ENCODE peak calls at places on chromosomes 2 and 18, in nine cellular contexts. H, F, E, Z, A, R, K, S and X are unnamed samples.

GRCh38 chr2:179460530-179460929 is 195.9 kb upstream of the SESTD1 start:
- DNase-seq in Z (peak), K (no peak), S (no peak), R (peak), F (no peak), E (no peak), A (no peak), H (no peak), X (no peak)

GRCh38 chr2:149346272-149346671 is 15.9 kb downstream of the LYPD6 start:
- DNase-seq in K (no peak), S (no peak), E (no peak), R (no peak), A (no peak), Z (no peak), F (no peak), H (no peak), X (no peak)

GRCh38 chr2:241817126-241817820 is 8.3 kb downstream of the NEU4 start:
- DNase-seq in S (no peak), Z (no peak), A (peak), R (no peak), H (no peak), F (no peak), K (no peak), E (no peak), X (no peak)

GRCh38 chr2:69366-70344 is 23.4 kb upstream of the FAM110C start:
- DNase-seq in H (no peak), A (no peak), Z (no peak), S (no peak), E (no peak), K (peak), R (no peak), F (no peak), X (no peak)

GRCh38 chr2:217996345-217996744 is 6.5 kb downstream of the TNS1 start:
- DNase-seq in R (no peak), H (no peak), A (peak), E (no peak), F (no peak), S (no peak), K (no peak), Z (peak), X (peak)

GRCh38 chr2:218832520-218832919 is 917 bp upstream of the PRKAG3 start:
- DNase-seq in Z (no peak), F (no peak), R (no peak), E (no peak), A (peak), H (no peak), S (peak), K (no peak), X (no peak)

GRCh38 chr18:22542400-22542835 is 124.7 kb upstream of the CTAGE1 start:
- DNase-seq in S (no peak), Z (peak), F (no peak), A (peak), H (peak), K (no peak), R (no peak), E (no peak), X (no peak)

GRCh38 chr2:106857882-106858478 is 28.0 kb downstream of the ST6GAL2 start:
- DNase-seq in F (no peak), S (no peak), E (no peak), H (no peak), R (no peak), A (no peak), Z (no peak), K (no peak), X (no peak)

GRCh38 chr2:220174826-220175225 is 547.4 kb downstream of the SLC4A3 start:
- DNase-seq in E (no peak), Z (no peak), R (no peak), S (no peak), H (no peak), K (no peak), F (no peak), A (no peak), X (no peak)

GRCh38 chr2:170651603-170652002 is 63.5 kb upstream of the SP5 start:
- DNase-seq in K (no peak), R (peak), Z (no peak), S (no peak), H (no peak), E (no peak), F (peak), A (no peak), X (no peak)

GRCh38 chr2:220893411-220893810 is 678.7 kb downstream of the EPHA4 start:
- DNase-seq in E (no peak), R (no peak), H (no peak), F (no peak), A (no peak), Z (no peak), K (no peak), S (no peak), X (no peak)

GRCh38 chr2:227509086-227509485 is 37.1 kb downstream of the AGFG1 start:
- DNase-seq in Z (no peak), H (no peak), K (no peak), A (no peak), S (no peak), R (no peak), E (no peak), F (no peak), X (no peak)

GRCh38 chr2:101805146-101806088 is 107.9 kb downstream of the MAP4K4 start:
- DNase-seq in E (no peak), R (no peak), H (no peak), K (no peak), Z (peak), F (no peak), S (no peak), A (no peak), X (peak)

GRCh38 chr2:224271854-224272620 is 129.9 kb downstream of the FAM124B start:
- DNase-seq in Z (no peak), F (no peak), S (no peak), K (no peak), R (no peak), A (no peak), E (no peak), H (no peak), X (no peak)

GRCh38 chr18:13382683-13382989 is 164.1 kb downstream of the LDLRAD4 start:
- DNase-seq in A (no peak), H (peak), K (no peak), Z (no peak), R (no peak), E (no peak), F (no peak), S (no peak), X (no peak)

GRCh38 chr2:144937899-144938298 is 418.0 kb upstream of the ZEB2 start:
- DNase-seq in H (no peak), Z (no peak), E (no peak), K (no peak), F (no peak), R (no peak), A (no peak), S (no peak), X (peak)

GRCh38 chr18:12376718-12377555 is at the start of gene AFG3L2:
- DNase-seq in E (peak), K (peak), R (peak), A (peak), Z (peak), H (peak), S (peak), F (peak), X (peak)

GRCh38 chr2:103873719-103874359 is 980.1 kb upstream of the POU3F3 start:
- DNase-seq in F (no peak), R (no peak), H (no peak), K (no peak), E (no peak), Z (no peak), A (no peak), S (no peak), X (no peak)

GRCh38 chr2:120552800-120553471 is 182.7 kb upstream of the GLI2 start:
- DNase-seq in H (peak), R (peak), F (no peak), K (peak), E (peak), S (peak), A (peak), Z (peak), X (peak)

GRCh38 chr2:100185105-100185504 is 42.7 kb upstream of the AFF3 start:
- DNase-seq in K (no peak), E (no peak), A (no peak), Z (peak), R (no peak), F (no peak), H (no peak), S (no peak), X (no peak)

GRCh38 chr2:155060906-155061305 is 362.4 kb downstream of the KCNJ3 start:
- DNase-seq in A (no peak), R (no peak), E (no peak), F (no peak), S (no peak), H (no peak), Z (no peak), K (no peak), X (no peak)

GRCh38 chr18:26480897-26481795 is 67.2 kb downstream of the KCTD1 start:
- DNase-seq in F (no peak), A (no peak), K (no peak), E (no peak), Z (peak), R (no peak), S (peak), H (no peak), X (no peak)

GRCh38 chr2:185802926-185803325 is 64.3 kb downstream of the FSIP2 start:
- DNase-seq in H (no peak), Z (no peak), S (no peak), A (no peak), R (no peak), F (no peak), K (no peak), E (no peak), X (no peak)

GRCh38 chr2:96760986-96761832 is 507 bp downstream of the CNNM4 start:
- DNase-seq in K (peak), Z (no peak), F (no peak), S (peak), A (no peak), H (no peak), E (peak), R (no peak), X (no peak)

GRCh38 chr2:141994066-141994465 is 136.8 kb downstream of the LRP1B start:
- DNase-seq in S (no peak), E (no peak), K (no peak), A (no peak), Z (no peak), H (no peak), R (no peak), F (no peak), X (no peak)

GRCh38 chr2:40886660-40887059 is 434.8 kb upstream of the SLC8A1 start:
- DNase-seq in E (no peak), K (no peak), S (no peak), R (no peak), Z (no peak), F (no peak), A (no peak), H (no peak), X (no peak)

GRCh38 chr2:240522406-240522805 is 35.4 kb downstream of the ANKMY1 start:
- DNase-seq in H (no peak), A (no peak), S (no peak), R (no peak), K (no peak), E (no peak), Z (no peak), F (no peak), X (no peak)

GRCh38 chr2:193966590-193966989 is 1690.4 kb upstream of the SLC39A10 start:
- DNase-seq in F (no peak), E (no peak), Z (peak), H (no peak), A (no peak), R (no peak), S (no peak), K (no peak), X (no peak)

GRCh38 chr18:40413160-40413559 is 1541.9 kb upstream of the PIK3C3 start:
- DNase-seq in K (no peak), E (no peak), R (no peak), H (no peak), S (no peak), Z (peak), A (no peak), F (no peak), X (no peak)

GRCh38 chr2:23519334-23519651 is 134.3 kb downstream of the KLHL29 start:
- DNase-seq in E (no peak), S (no peak), H (no peak), K (no peak), A (peak), F (no peak), R (no peak), Z (no peak), X (no peak)

GRCh38 chr2:230877131-230877736 is 12.5 kb downstream of the ITM2C start:
- DNase-seq in R (no peak), H (no peak), K (no peak), S (no peak), A (no peak), F (no peak), Z (no peak), E (no peak), X (no peak)

GRCh38 chr2:172970660-172971059 is 105.0 kb upstream of the MAP3K20 start:
- DNase-seq in A (no peak), F (peak), S (no peak), H (no peak), R (peak), E (no peak), K (no peak), Z (no peak), X (no peak)

GRCh38 chr2:238239872-238240760 is at the start of gene HES6:
- DNase-seq in Z (peak), K (peak), E (peak), R (peak), H (peak), S (peak), F (peak), A (peak), X (peak)